ENCODE peak calls at places on chromosome 11, in eight cellular contexts. One of them, this sample, is unnamed. For H3K4me1, the result is how much of the 10 kb centered on the place peaks cover.

GRCh38 chr11:129598378-129598777 is 217.3 kb upstream of the TMEM45B start:
- DNase-seq in ovary: no peak
- DNase-seq in heart right ventricle: no peak
- DNase-seq in left lung: no peak
- DNase-seq in left ventricle myocardium inferior: no peak
- DNase-seq in spleen: no peak
- DNase-seq in IMR-90: no peak
- DNase-seq in DND-41: no peak
- DNase-seq in this sample: no peak

GRCh38 chr11:64867748-64868462 is 10.5 kb downstream of the EHD1 start:
- DNase-seq in left lung: no peak
- DNase-seq in ovary: no peak
- DNase-seq in DND-41: no peak
- DNase-seq in left ventricle myocardium inferior: no peak
- DNase-seq in heart right ventricle: no peak
- DNase-seq in IMR-90: no peak
- DNase-seq in spleen: peak
- DNase-seq in this sample: no peak

GRCh38 chr11:76237914-76238313 is 31.6 kb upstream of the WNT11 start:
- DNase-seq in left ventricle myocardium inferior: no peak
- DNase-seq in spleen: no peak
- DNase-seq in IMR-90: peak
- DNase-seq in heart right ventricle: no peak
- DNase-seq in ovary: no peak
- DNase-seq in left lung: no peak
- DNase-seq in DND-41: no peak
- DNase-seq in this sample: no peak

GRCh38 chr11:57639321-57640067 is 10.2 kb downstream of the YPEL4 start:
- DNase-seq in ovary: peak
- DNase-seq in left ventricle myocardium inferior: no peak
- DNase-seq in spleen: no peak
- DNase-seq in IMR-90: peak
- DNase-seq in heart right ventricle: no peak
- DNase-seq in left lung: no peak
- DNase-seq in DND-41: peak
- DNase-seq in this sample: no peak

GRCh38 chr11:107102692-107103463 is 84.6 kb upstream of the GUCY1A2 start:
- DNase-seq in DND-41: no peak
- DNase-seq in left lung: no peak
- DNase-seq in IMR-90: no peak
- DNase-seq in left ventricle myocardium inferior: no peak
- DNase-seq in ovary: no peak
- DNase-seq in spleen: no peak
- DNase-seq in heart right ventricle: peak
- DNase-seq in this sample: no peak

GRCh38 chr11:68928481-68928880 is 24.8 kb downstream of the IGHMBP2 start:
- DNase-seq in DND-41: no peak
- DNase-seq in IMR-90: no peak
- DNase-seq in heart right ventricle: no peak
- DNase-seq in ovary: no peak
- DNase-seq in left ventricle myocardium inferior: no peak
- DNase-seq in spleen: peak
- DNase-seq in left lung: no peak
- DNase-seq in this sample: no peak

GRCh38 chr11:3641701-3642070 is at the start of gene ART5:
- DNase-seq in left lung: no peak
- DNase-seq in heart right ventricle: no peak
- DNase-seq in DND-41: no peak
- DNase-seq in ovary: no peak
- DNase-seq in spleen: no peak
- DNase-seq in IMR-90: no peak
- DNase-seq in left ventricle myocardium inferior: no peak
- DNase-seq in this sample: no peak

GRCh38 chr11:92841719-92842118 is 127.7 kb upstream of the MTNR1B start:
- DNase-seq in left lung: no peak
- DNase-seq in ovary: no peak
- DNase-seq in spleen: no peak
- DNase-seq in IMR-90: peak
- DNase-seq in DND-41: no peak
- DNase-seq in left ventricle myocardium inferior: no peak
- DNase-seq in heart right ventricle: no peak
- DNase-seq in this sample: no peak

GRCh38 chr11:119641991-119642745 is 86.8 kb downstream of the NECTIN1 start:
- DNase-seq in left lung: no peak
- DNase-seq in IMR-90: peak
- DNase-seq in left ventricle myocardium inferior: no peak
- DNase-seq in heart right ventricle: no peak
- DNase-seq in ovary: no peak
- DNase-seq in spleen: no peak
- DNase-seq in DND-41: peak
- DNase-seq in this sample: no peak

GRCh38 chr11:69241844-69242582 is 51.9 kb upstream of the MYEOV start:
- DNase-seq in heart right ventricle: no peak
- DNase-seq in spleen: no peak
- DNase-seq in IMR-90: no peak
- DNase-seq in DND-41: no peak
- DNase-seq in left lung: no peak
- DNase-seq in ovary: no peak
- DNase-seq in left ventricle myocardium inferior: no peak
- DNase-seq in this sample: no peak

GRCh38 chr11:61610905-61611304 is 30.0 kb upstream of the SYT7 start:
- DNase-seq in left lung: no peak
- DNase-seq in left ventricle myocardium inferior: peak
- DNase-seq in heart right ventricle: peak
- DNase-seq in spleen: no peak
- DNase-seq in DND-41: no peak
- DNase-seq in ovary: no peak
- DNase-seq in IMR-90: no peak
- DNase-seq in this sample: no peak

GRCh38 chr11:70497536-70498075 is 99.3 kb downstream of the CTTN start:
- DNase-seq in left lung: peak
- DNase-seq in ovary: peak
- DNase-seq in IMR-90: no peak
- DNase-seq in DND-41: no peak
- DNase-seq in heart right ventricle: no peak
- DNase-seq in left ventricle myocardium inferior: peak
- DNase-seq in spleen: peak
- DNase-seq in this sample: no peak

GRCh38 chr11:60168306-60168705 is 14.6 kb downstream of the MS4A6A start:
- DNase-seq in IMR-90: no peak
- DNase-seq in left ventricle myocardium inferior: no peak
- DNase-seq in left lung: no peak
- DNase-seq in ovary: no peak
- DNase-seq in DND-41: no peak
- DNase-seq in heart right ventricle: no peak
- DNase-seq in spleen: no peak
- DNase-seq in this sample: no peak

GRCh38 chr11:100942016-100942415 is 187.6 kb downstream of the PGR start:
- DNase-seq in DND-41: no peak
- DNase-seq in ovary: no peak
- DNase-seq in left ventricle myocardium inferior: peak
- DNase-seq in left lung: no peak
- DNase-seq in IMR-90: peak
- DNase-seq in spleen: no peak
- DNase-seq in heart right ventricle: peak
- DNase-seq in this sample: no peak

GRCh38 chr11:18669211-18669593 is 29.4 kb upstream of the TMEM86A start:
- DNase-seq in spleen: no peak
- DNase-seq in DND-41: no peak
- DNase-seq in left lung: no peak
- DNase-seq in ovary: no peak
- DNase-seq in IMR-90: no peak
- DNase-seq in left ventricle myocardium inferior: no peak
- DNase-seq in heart right ventricle: no peak
- DNase-seq in this sample: peak

GRCh38 chr11:33733978-33734377 is 2.2 kb downstream of the CD59 start:
- DNase-seq in left ventricle myocardium inferior: no peak
- DNase-seq in spleen: no peak
- DNase-seq in left lung: no peak
- DNase-seq in IMR-90: no peak
- DNase-seq in DND-41: no peak
- DNase-seq in heart right ventricle: no peak
- DNase-seq in ovary: no peak
- DNase-seq in this sample: no peak

GRCh38 chr11:78138694-78139421 is 568 bp downstream of the ALG8 start:
- DNase-seq in ovary: no peak
- DNase-seq in heart right ventricle: no peak
- DNase-seq in left ventricle myocardium inferior: no peak
- DNase-seq in left lung: no peak
- DNase-seq in DND-41: peak
- DNase-seq in IMR-90: peak
- DNase-seq in spleen: no peak
- DNase-seq in this sample: no peak

GRCh38 chr11:35541621-35542375 is 16.4 kb upstream of the PAMR1 start:
- DNase-seq in DND-41: no peak
- DNase-seq in spleen: no peak
- DNase-seq in IMR-90: peak
- DNase-seq in ovary: no peak
- DNase-seq in left lung: peak
- DNase-seq in heart right ventricle: no peak
- DNase-seq in left ventricle myocardium inferior: peak
- DNase-seq in this sample: no peak

GRCh38 chr11:79170289-79170688 is 270.5 kb downstream of the TENM4 start:
- DNase-seq in IMR-90: peak
- DNase-seq in heart right ventricle: no peak
- DNase-seq in left ventricle myocardium inferior: no peak
- DNase-seq in ovary: no peak
- DNase-seq in left lung: no peak
- DNase-seq in DND-41: no peak
- DNase-seq in spleen: no peak
- DNase-seq in this sample: no peak

GRCh38 chr11:43419460-43419859 is 60.7 kb downstream of the TTC17 start:
- DNase-seq in heart right ventricle: no peak
- DNase-seq in spleen: no peak
- DNase-seq in left ventricle myocardium inferior: no peak
- DNase-seq in DND-41: peak
- DNase-seq in left lung: no peak
- DNase-seq in IMR-90: peak
- DNase-seq in ovary: no peak
- DNase-seq in this sample: no peak

GRCh38 chr11:9859491-9860305 is 195.8 kb downstream of the SWAP70 start:
- DNase-seq in left ventricle myocardium inferior: no peak
- DNase-seq in heart right ventricle: no peak
- DNase-seq in ovary: no peak
- DNase-seq in IMR-90: peak
- DNase-seq in spleen: no peak
- DNase-seq in left lung: no peak
- DNase-seq in DND-41: no peak
- DNase-seq in this sample: no peak

GRCh38 chr11:128498846-128499245 is 88.5 kb downstream of the ETS1 start:
- DNase-seq in ovary: no peak
- DNase-seq in DND-41: no peak
- DNase-seq in IMR-90: peak
- DNase-seq in heart right ventricle: no peak
- DNase-seq in left lung: no peak
- DNase-seq in left ventricle myocardium inferior: no peak
- DNase-seq in spleen: no peak
- DNase-seq in this sample: no peak

GRCh38 chr11:3134651-3135490 is 30.2 kb downstream of the OSBPL5 start:
- DNase-seq in heart right ventricle: peak
- DNase-seq in ovary: peak
- DNase-seq in left ventricle myocardium inferior: peak
- DNase-seq in spleen: peak
- DNase-seq in IMR-90: no peak
- DNase-seq in DND-41: no peak
- DNase-seq in left lung: peak
- DNase-seq in this sample: no peak

GRCh38 chr11:10305964-10306918 is 1.4 kb downstream of the ADM start:
- DNase-seq in heart right ventricle: peak
- DNase-seq in ovary: peak
- DNase-seq in left lung: no peak
- DNase-seq in IMR-90: peak
- DNase-seq in DND-41: no peak
- DNase-seq in spleen: peak
- DNase-seq in left ventricle myocardium inferior: peak
- DNase-seq in this sample: no peak

GRCh38 chr11:112612283-112612849 is 348.9 kb upstream of the NCAM1 start:
- DNase-seq in DND-41: no peak
- DNase-seq in spleen: no peak
- DNase-seq in left lung: no peak
- DNase-seq in heart right ventricle: no peak
- DNase-seq in ovary: no peak
- DNase-seq in left ventricle myocardium inferior: no peak
- DNase-seq in IMR-90: no peak
- DNase-seq in this sample: no peak

GRCh38 chr11:67289226-67289650 is at the start of gene ANKRD13D:
- DNase-seq in spleen: peak
- DNase-seq in IMR-90: no peak
- DNase-seq in heart right ventricle: no peak
- DNase-seq in left lung: peak
- DNase-seq in DND-41: no peak
- DNase-seq in left ventricle myocardium inferior: no peak
- DNase-seq in ovary: no peak
- DNase-seq in this sample: no peak

GRCh38 chr11:130782361-130783221 is 133.7 kb downstream of the SNX19 start:
- DNase-seq in heart right ventricle: no peak
- DNase-seq in spleen: no peak
- DNase-seq in IMR-90: peak
- DNase-seq in left ventricle myocardium inferior: no peak
- DNase-seq in ovary: no peak
- DNase-seq in DND-41: no peak
- DNase-seq in left lung: no peak
- DNase-seq in this sample: no peak

GRCh38 chr11:123061403-123062157 is at the start of gene HSPA8:
- DNase-seq in DND-41: peak
- DNase-seq in IMR-90: peak
- DNase-seq in left lung: peak
- DNase-seq in ovary: peak
- DNase-seq in spleen: peak
- DNase-seq in left ventricle myocardium inferior: peak
- DNase-seq in heart right ventricle: peak
- DNase-seq in this sample: peak
- H3K4me1 ChIP-seq in DND-41: half or more
- H3K4me1 ChIP-seq in IMR-90: under half
- H3K4me1 ChIP-seq in left lung: half or more
- H3K4me1 ChIP-seq in ovary: under half
- H3K4me1 ChIP-seq in spleen: half or more
- H3K4me1 ChIP-seq in left ventricle myocardium inferior: half or more
- H3K4me1 ChIP-seq in heart right ventricle: half or more
- H3K4me1 ChIP-seq in this sample: half or more

GRCh38 chr11:86952221-86952875 is 2.8 kb downstream of the FZD4 start:
- DNase-seq in left ventricle myocardium inferior: no peak
- DNase-seq in IMR-90: no peak
- DNase-seq in spleen: no peak
- DNase-seq in left lung: no peak
- DNase-seq in heart right ventricle: no peak
- DNase-seq in DND-41: no peak
- DNase-seq in ovary: no peak
- DNase-seq in this sample: no peak
- H3K4me1 ChIP-seq in left ventricle myocardium inferior: half or more
- H3K4me1 ChIP-seq in IMR-90: under half
- H3K4me1 ChIP-seq in spleen: under half
- H3K4me1 ChIP-seq in left lung: under half
- H3K4me1 ChIP-seq in heart right ventricle: half or more
- H3K4me1 ChIP-seq in DND-41: under half
- H3K4me1 ChIP-seq in ovary: under half
- H3K4me1 ChIP-seq in this sample: under half

GRCh38 chr11:85737738-85738137 is 51.7 kb upstream of the CCDC89 start:
- DNase-seq in IMR-90: no peak
- DNase-seq in ovary: no peak
- DNase-seq in left lung: no peak
- DNase-seq in DND-41: no peak
- DNase-seq in spleen: no peak
- DNase-seq in left ventricle myocardium inferior: no peak
- DNase-seq in heart right ventricle: no peak
- DNase-seq in this sample: no peak
- H3K4me1 ChIP-seq in IMR-90: under half
- H3K4me1 ChIP-seq in ovary: under half
- H3K4me1 ChIP-seq in left lung: under half
- H3K4me1 ChIP-seq in DND-41: under half
- H3K4me1 ChIP-seq in spleen: under half
- H3K4me1 ChIP-seq in left ventricle myocardium inferior: under half
- H3K4me1 ChIP-seq in heart right ventricle: under half
- H3K4me1 ChIP-seq in this sample: under half

GRCh38 chr11:133968300-133968699 is 11.5 kb upstream of the IGSF9B start:
- DNase-seq in IMR-90: no peak
- DNase-seq in ovary: no peak
- DNase-seq in left ventricle myocardium inferior: no peak
- DNase-seq in DND-41: peak
- DNase-seq in left lung: no peak
- DNase-seq in spleen: no peak
- DNase-seq in heart right ventricle: no peak
- DNase-seq in this sample: no peak
- H3K4me1 ChIP-seq in IMR-90: under half
- H3K4me1 ChIP-seq in ovary: under half
- H3K4me1 ChIP-seq in left ventricle myocardium inferior: under half
- H3K4me1 ChIP-seq in DND-41: under half
- H3K4me1 ChIP-seq in left lung: under half
- H3K4me1 ChIP-seq in spleen: under half
- H3K4me1 ChIP-seq in heart right ventricle: under half
- H3K4me1 ChIP-seq in this sample: under half

This sample was measured in CD4-positive, alpha-beta memory T cell.